ENCODE peak calls at places on chromosomes 1 and 21, in six cellular contexts. One of them, this sample, is unnamed.

GRCh38 chr1:166914111-166914510 is 38.0 kb upstream of the TADA1 start:
- DNase-seq in fibroblast of the aortic adventitia: no peak
- DNase-seq in right lobe of liver: no peak
- DNase-seq in NCI-H2081: no peak
- DNase-seq in iPS-NIHi11: no peak
- DNase-seq in neural crest cell: no peak
- DNase-seq in this sample: no peak

GRCh38 chr1:169119405-169119804 is 12.9 kb downstream of the ATP1B1 start:
- DNase-seq in fibroblast of the aortic adventitia: peak; percentile 33
- DNase-seq in right lobe of liver: no peak
- DNase-seq in NCI-H2081: no peak
- DNase-seq in iPS-NIHi11: no peak
- DNase-seq in neural crest cell: no peak
- DNase-seq in this sample: no peak

GRCh38 chr1:78607334-78607927 is 12.8 kb upstream of the IFI44L start:
- DNase-seq in fibroblast of the aortic adventitia: peak; percentile 75
- DNase-seq in right lobe of liver: no peak
- DNase-seq in NCI-H2081: no peak
- DNase-seq in iPS-NIHi11: peak; percentile 29
- DNase-seq in neural crest cell: no peak
- DNase-seq in this sample: no peak

GRCh38 chr1:64487061-64487460 is 17.1 kb downstream of the CACHD1 start:
- DNase-seq in fibroblast of the aortic adventitia: no peak
- DNase-seq in right lobe of liver: no peak
- DNase-seq in NCI-H2081: no peak
- DNase-seq in iPS-NIHi11: no peak
- DNase-seq in neural crest cell: no peak
- DNase-seq in this sample: no peak

GRCh38 chr1:56577859-56578663 is 1.3 kb downstream of the PLPP3 start:
- DNase-seq in fibroblast of the aortic adventitia: peak; percentile 52
- DNase-seq in right lobe of liver: peak; percentile 74
- DNase-seq in NCI-H2081: peak; percentile 53
- DNase-seq in iPS-NIHi11: peak; percentile 63
- DNase-seq in neural crest cell: peak; percentile 49
- DNase-seq in this sample: no peak

GRCh38 chr1:112517231-112517630 is 8.5 kb downstream of the WNT2B start:
- DNase-seq in fibroblast of the aortic adventitia: no peak
- DNase-seq in right lobe of liver: no peak
- DNase-seq in NCI-H2081: no peak
- DNase-seq in iPS-NIHi11: no peak
- DNase-seq in neural crest cell: no peak
- DNase-seq in this sample: no peak

GRCh38 chr1:184804220-184804619 is 49.6 kb upstream of the EDEM3 start:
- DNase-seq in fibroblast of the aortic adventitia: no peak
- DNase-seq in right lobe of liver: no peak
- DNase-seq in NCI-H2081: no peak
- DNase-seq in iPS-NIHi11: no peak
- DNase-seq in neural crest cell: no peak
- DNase-seq in this sample: no peak

GRCh38 chr1:172638885-172639831 is 19.7 kb upstream of the FASLG start:
- DNase-seq in fibroblast of the aortic adventitia: peak; percentile 82
- DNase-seq in right lobe of liver: no peak
- DNase-seq in NCI-H2081: no peak
- DNase-seq in iPS-NIHi11: no peak
- DNase-seq in neural crest cell: no peak
- DNase-seq in this sample: peak; percentile 67

GRCh38 chr1:225467193-225468020 is 39.6 kb upstream of the LBR start:
- DNase-seq in fibroblast of the aortic adventitia: no peak
- DNase-seq in right lobe of liver: peak; percentile 79
- DNase-seq in NCI-H2081: no peak
- DNase-seq in iPS-NIHi11: no peak
- DNase-seq in neural crest cell: no peak
- DNase-seq in this sample: peak; percentile 90

GRCh38 chr21:43867332-43867703 is 2.3 kb downstream of the AGPAT3 start:
- DNase-seq in fibroblast of the aortic adventitia: no peak
- DNase-seq in right lobe of liver: no peak
- DNase-seq in NCI-H2081: no peak
- DNase-seq in iPS-NIHi11: no peak
- DNase-seq in neural crest cell: no peak
- DNase-seq in this sample: no peak

GRCh38 chr21:39451332-39452206 is at the start of gene SH3BGR:
- DNase-seq in fibroblast of the aortic adventitia: peak; percentile 65
- DNase-seq in right lobe of liver: peak; percentile 69
- DNase-seq in NCI-H2081: no peak
- DNase-seq in iPS-NIHi11: peak; percentile 86
- DNase-seq in neural crest cell: no peak
- DNase-seq in this sample: no peak

GRCh38 chr1:114033961-114034360 is 54.7 kb downstream of the OLFML3 start:
- DNase-seq in fibroblast of the aortic adventitia: no peak
- DNase-seq in right lobe of liver: no peak
- DNase-seq in NCI-H2081: no peak
- DNase-seq in iPS-NIHi11: no peak
- DNase-seq in neural crest cell: no peak
- DNase-seq in this sample: no peak

GRCh38 chr1:104463126-104463697 is 713.5 kb downstream of the AMY1C start:
- DNase-seq in fibroblast of the aortic adventitia: no peak
- DNase-seq in right lobe of liver: no peak
- DNase-seq in NCI-H2081: no peak
- DNase-seq in iPS-NIHi11: no peak
- DNase-seq in neural crest cell: no peak
- DNase-seq in this sample: no peak

GRCh38 chr1:13451399-13451965 is 41.2 kb downstream of the PRAMEF20 start:
- DNase-seq in fibroblast of the aortic adventitia: peak; percentile 14
- DNase-seq in right lobe of liver: no peak
- DNase-seq in NCI-H2081: no peak
- DNase-seq in iPS-NIHi11: no peak
- DNase-seq in neural crest cell: no peak
- DNase-seq in this sample: no peak

GRCh38 chr1:216183007-216183406 is 240.2 kb downstream of the USH2A start:
- DNase-seq in fibroblast of the aortic adventitia: no peak
- DNase-seq in right lobe of liver: no peak
- DNase-seq in NCI-H2081: no peak
- DNase-seq in iPS-NIHi11: peak; percentile 32
- DNase-seq in neural crest cell: no peak
- DNase-seq in this sample: no peak

GRCh38 chr1:78048446-78048845 is 2.7 kb downstream of the GIPC2 start:
- DNase-seq in fibroblast of the aortic adventitia: no peak
- DNase-seq in right lobe of liver: no peak
- DNase-seq in NCI-H2081: no peak
- DNase-seq in iPS-NIHi11: no peak
- DNase-seq in neural crest cell: no peak
- DNase-seq in this sample: no peak

GRCh38 chr1:85838238-85838637 is 130.0 kb upstream of the ZNHIT6 start:
- DNase-seq in fibroblast of the aortic adventitia: no peak
- DNase-seq in right lobe of liver: no peak
- DNase-seq in NCI-H2081: no peak
- DNase-seq in iPS-NIHi11: no peak
- DNase-seq in neural crest cell: no peak
- DNase-seq in this sample: no peak

GRCh38 chr1:225509770-225510169 is 81.9 kb upstream of the LBR start:
- DNase-seq in fibroblast of the aortic adventitia: no peak
- DNase-seq in right lobe of liver: no peak
- DNase-seq in NCI-H2081: no peak
- DNase-seq in iPS-NIHi11: no peak
- DNase-seq in neural crest cell: no peak
- DNase-seq in this sample: no peak

GRCh38 chr1:27116697-27117096 is 38.2 kb downstream of the SLC9A1 start:
- DNase-seq in fibroblast of the aortic adventitia: peak; percentile 36
- DNase-seq in right lobe of liver: no peak
- DNase-seq in NCI-H2081: no peak
- DNase-seq in iPS-NIHi11: no peak
- DNase-seq in neural crest cell: no peak
- DNase-seq in this sample: no peak

GRCh38 chr1:46301406-46302090 is 1.9 kb downstream of the LRRC41 start:
- DNase-seq in fibroblast of the aortic adventitia: peak; percentile 56
- DNase-seq in right lobe of liver: peak; percentile 69
- DNase-seq in NCI-H2081: no peak
- DNase-seq in iPS-NIHi11: no peak
- DNase-seq in neural crest cell: peak; percentile 14
- DNase-seq in this sample: peak; percentile 51

GRCh38 chr1:46822248-46822826 is 23.5 kb downstream of the CYP4B1 start:
- DNase-seq in fibroblast of the aortic adventitia: no peak
- DNase-seq in right lobe of liver: no peak
- DNase-seq in NCI-H2081: peak; percentile 4
- DNase-seq in iPS-NIHi11: no peak
- DNase-seq in neural crest cell: no peak
- DNase-seq in this sample: no peak

This sample was measured in CMK.